ENCODE peak calls at places on chromosomes 2 and 18, in six cellular contexts. R is ACHN; I is kidney epithelial cell; O is left ventricle myocardium inferior; C is fibroblast of lung; J is activated CD4-positive, alpha-beta T cell treated with anti-CD3 and anti-CD28 coated beads, Interleukin-2, amount 50 U/mL, for 1 hour. N is an unnamed sample.

GRCh38 chr2:215619022-215619958 is 183.4 kb upstream of the FN1 start:
- DNase-seq in R (no peak), I (peak; percentile 51), O (no peak), C (peak; percentile 65), J (no peak), N (no peak)

GRCh38 chr2:1741851-1742250 is 2.5 kb downstream of the PXDN start:
- DNase-seq in R (no peak), I (no peak), O (no peak), C (no peak), J (no peak), N (no peak)

GRCh38 chr2:119753041-119753929 is 6.4 kb upstream of the PTPN4 start:
- DNase-seq in R (peak; percentile 60), I (no peak), O (no peak), C (peak; percentile 66), J (no peak), N (peak; percentile 52)

GRCh38 chr2:97701851-97702465 is 11.4 kb upstream of the ZAP70 start:
- DNase-seq in R (no peak), I (no peak), O (no peak), C (no peak), J (no peak), N (no peak)

GRCh38 chr18:11899063-11899462 is 9.1 kb downstream of the MPPE1 start:
- DNase-seq in R (no peak), I (no peak), O (no peak), C (no peak), J (no peak), N (no peak)

GRCh38 chr2:54187331-54187730 is 68.7 kb downstream of the TSPYL6 start:
- DNase-seq in R (no peak), I (no peak), O (no peak), C (no peak), J (no peak), N (no peak)

GRCh38 chr2:120826716-120827410 is 91.2 kb downstream of the GLI2 start:
- DNase-seq in R (no peak), I (no peak), O (no peak), C (no peak), J (no peak), N (no peak)

GRCh38 chr2:11827547-11827946 is 81.1 kb downstream of the LPIN1 start:
- DNase-seq in R (no peak), I (no peak), O (no peak), C (no peak), J (no peak), N (no peak)

GRCh38 chr2:230877131-230877736 is 12.5 kb downstream of the ITM2C start:
- DNase-seq in R (no peak), I (no peak), O (no peak), C (no peak), J (no peak), N (peak; percentile 64)

GRCh38 chr18:45423664-45424063 is 191.6 kb upstream of the SLC14A2 start:
- DNase-seq in R (no peak), I (no peak), O (no peak), C (no peak), J (no peak), N (no peak)

GRCh38 chr2:112724611-112725525 is 4.0 kb downstream of the NT5DC4 start:
- DNase-seq in R (peak; percentile 58), I (no peak), O (no peak), C (no peak), J (no peak), N (no peak)

GRCh38 chr2:235187806-235188205 is 236.0 kb downstream of the SH3BP4 start:
- DNase-seq in R (no peak), I (no peak), O (no peak), C (no peak), J (no peak), N (no peak)

GRCh38 chr2:120769076-120769786 is 33.6 kb downstream of the GLI2 start:
- DNase-seq in R (no peak), I (no peak), O (peak; percentile 5), C (no peak), J (no peak), N (no peak)

GRCh38 chr2:119233326-119234020 is 9.8 kb downstream of the STEAP3 start:
- DNase-seq in R (no peak), I (no peak), O (no peak), C (peak; percentile 50), J (no peak), N (no peak)

GRCh38 chr2:20676353-20677215 is 9.6 kb downstream of the GDF7 start:
- DNase-seq in R (no peak), I (no peak), O (no peak), C (no peak), J (no peak), N (no peak)

GRCh38 chr2:24815171-24815570 is 21.9 kb downstream of the CENPO start:
- DNase-seq in R (no peak), I (no peak), O (no peak), C (no peak), J (no peak), N (no peak)

GRCh38 chr2:47058061-47058931 is 96.8 kb downstream of the STPG4 start:
- DNase-seq in R (no peak), I (no peak), O (peak; percentile 45), C (peak; percentile 85), J (no peak), N (no peak)

GRCh38 chr2:48315847-48316194 is 214.1 kb upstream of the STON1 start:
- DNase-seq in R (peak; percentile 60), I (no peak), O (no peak), C (no peak), J (peak; percentile 23), N (no peak)

GRCh38 chr2:205484717-205485116 is 197.6 kb upstream of the NRP2 start:
- DNase-seq in R (no peak), I (no peak), O (no peak), C (no peak), J (no peak), N (no peak)

GRCh38 chr2:12265646-12266045 is 451.1 kb upstream of the TRIB2 start:
- DNase-seq in R (no peak), I (no peak), O (no peak), C (peak; percentile 56), J (no peak), N (no peak)

GRCh38 chr2:2877427-2877826 is 500.2 kb downstream of the EIPR1 start:
- DNase-seq in R (no peak), I (no peak), O (no peak), C (no peak), J (no peak), N (no peak)

GRCh38 chr18:79627750-79628294 is 51.8 kb upstream of the CTDP1 start:
- DNase-seq in R (no peak), I (no peak), O (no peak), C (no peak), J (no peak), N (no peak)

GRCh38 chr2:213202006-213202405 is 50.6 kb upstream of the IKZF2 start:
- DNase-seq in R (no peak), I (no peak), O (no peak), C (peak; percentile 45), J (no peak), N (no peak)

GRCh38 chr18:58967643-58968291 is 103.1 kb downstream of the ZNF532 start:
- DNase-seq in R (no peak), I (no peak), O (no peak), C (peak; percentile 44), J (no peak), N (peak; percentile 54)

GRCh38 chr2:215664847-215665525 is 229.1 kb upstream of the FN1 start:
- DNase-seq in R (peak; percentile 83), I (peak; percentile 96), O (no peak), C (peak; percentile 91), J (no peak), N (no peak)

GRCh38 chr2:19474128-19474527 is 115.7 kb upstream of the OSR1 start:
- DNase-seq in R (no peak), I (no peak), O (no peak), C (peak; percentile 72), J (peak; percentile 13), N (peak; percentile 36)

GRCh38 chr2:233210843-233211600 is 40.5 kb upstream of the ATG16L1 start:
- DNase-seq in R (peak; percentile 98), I (peak; percentile 70), O (peak; percentile 75), C (peak; percentile 92), J (no peak), N (peak; percentile 77)

GRCh38 chr2:26685943-26686839 is 6.3 kb upstream of the KCNK3 start:
- DNase-seq in R (no peak), I (peak; percentile 65), O (no peak), C (no peak), J (no peak), N (no peak)

GRCh38 chr2:1950474-1950873 is 206.2 kb upstream of the PXDN start:
- DNase-seq in R (no peak), I (no peak), O (no peak), C (no peak), J (no peak), N (no peak)